ENCODE peak calls at places on chromosomes 12 and 14, in four cellular contexts. E, I, N and G are unnamed samples. For H3K36me3 and H3K27me3, the result is how much of the 10 kb centered on the place peaks cover.

GRCh38 chr12:117854339-117855012 is 114.3 kb downstream of the KSR2 start:
- DNase-seq in E (peak), I (peak), N (no peak), G (peak)

GRCh38 chr12:117007618-117008017 is 91.6 kb downstream of the TESC start:
- DNase-seq in E (no peak), I (no peak), N (no peak), G (no peak)

GRCh38 chr14:95993768-95994592 is 45.2 kb upstream of the C14orf132 start:
- DNase-seq in E (peak), I (peak), N (peak), G (peak)

GRCh38 chr14:94685166-94685581 is 73.0 kb downstream of the SERPINA3 start:
- DNase-seq in N (no peak), I (no peak), E (peak), G (no peak)

GRCh38 chr12:6141048-6141447 is 16.6 kb upstream of the VWF start:
- DNase-seq in N (no peak), I (no peak), E (no peak), G (no peak)

GRCh38 chr12:29895966-29896365 is 112.2 kb upstream of the TMTC1 start:
- DNase-seq in E (no peak), N (no peak), I (no peak), G (peak)

GRCh38 chr12:123271182-123271491 is 519 bp downstream of the CDK2AP1 start:
- DNase-seq in I (peak), N (peak), E (peak), G (peak)

GRCh38 chr12:58393152-58393551 is 451.8 kb downstream of the ATP23 start:
- DNase-seq in I (no peak), E (no peak), N (no peak), G (no peak)

DNA sequence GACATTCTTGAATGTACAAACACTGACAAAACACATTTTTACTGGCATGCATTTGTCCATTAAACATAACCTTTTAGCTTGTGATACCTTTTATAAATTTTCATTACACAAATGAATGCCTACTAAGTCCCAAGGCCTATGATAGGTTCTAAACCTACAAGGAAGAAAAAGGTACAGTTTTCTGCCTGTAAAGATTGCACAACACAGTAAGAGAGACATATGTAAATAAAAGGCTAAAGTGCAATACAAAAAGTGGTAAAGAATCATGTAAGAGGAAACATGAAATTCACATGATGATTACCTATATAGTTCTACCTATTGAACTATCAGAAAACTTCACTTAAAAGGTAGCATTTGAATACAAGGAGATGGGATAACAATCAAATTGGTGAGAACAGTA is 14.6 kb upstream of the ARID4A start:
- DNase-seq in I (no peak), N (no peak), E (no peak), G (no peak)
- H3K36me3 ChIP-seq in I (under half), N (under half), E (half or more), G (under half)

DNA sequence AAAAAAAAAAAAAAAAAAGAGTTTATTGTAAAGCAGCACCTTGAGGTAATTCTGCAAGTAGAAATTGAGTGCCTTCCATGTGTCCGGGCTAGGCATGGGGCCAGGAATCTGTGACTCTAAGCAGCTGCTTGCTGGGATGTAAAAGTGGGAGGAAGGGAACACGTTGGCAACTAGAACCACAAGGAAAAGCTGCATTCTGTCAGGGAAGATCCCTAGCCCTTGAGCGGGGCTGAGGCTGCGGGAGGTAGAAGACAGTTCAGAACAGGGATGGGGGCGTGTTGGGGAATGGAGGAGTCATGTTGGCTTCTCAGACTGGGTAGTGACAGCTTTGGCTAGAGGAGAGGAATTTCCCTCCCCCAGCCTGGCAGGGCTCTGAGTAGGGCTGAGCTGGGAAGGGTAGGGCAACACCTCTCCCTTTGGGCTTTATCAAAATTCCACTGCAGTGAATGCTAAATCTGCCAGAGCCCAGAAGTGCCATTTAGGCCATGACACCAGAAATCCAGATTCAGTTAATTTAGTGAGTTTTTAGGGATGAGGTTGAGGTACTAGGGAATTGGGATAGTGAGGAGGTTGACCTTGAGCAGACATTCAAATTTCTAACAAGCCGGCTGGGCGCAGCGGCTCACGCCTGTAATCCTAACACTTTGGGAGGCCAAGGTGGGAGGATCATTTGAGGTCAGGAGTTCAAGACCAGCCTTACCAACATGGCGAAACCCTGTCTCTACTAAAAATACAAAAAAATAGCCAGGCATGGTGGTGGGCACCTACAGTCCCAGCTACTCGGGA is 3.4 kb upstream of the TRAFD1 start:
- DNase-seq in N (peak), E (no peak), I (peak), G (peak)
- H3K4me3 ChIP-seq in N (no peak), E (no peak), I (no peak), G (no peak)

DNA sequence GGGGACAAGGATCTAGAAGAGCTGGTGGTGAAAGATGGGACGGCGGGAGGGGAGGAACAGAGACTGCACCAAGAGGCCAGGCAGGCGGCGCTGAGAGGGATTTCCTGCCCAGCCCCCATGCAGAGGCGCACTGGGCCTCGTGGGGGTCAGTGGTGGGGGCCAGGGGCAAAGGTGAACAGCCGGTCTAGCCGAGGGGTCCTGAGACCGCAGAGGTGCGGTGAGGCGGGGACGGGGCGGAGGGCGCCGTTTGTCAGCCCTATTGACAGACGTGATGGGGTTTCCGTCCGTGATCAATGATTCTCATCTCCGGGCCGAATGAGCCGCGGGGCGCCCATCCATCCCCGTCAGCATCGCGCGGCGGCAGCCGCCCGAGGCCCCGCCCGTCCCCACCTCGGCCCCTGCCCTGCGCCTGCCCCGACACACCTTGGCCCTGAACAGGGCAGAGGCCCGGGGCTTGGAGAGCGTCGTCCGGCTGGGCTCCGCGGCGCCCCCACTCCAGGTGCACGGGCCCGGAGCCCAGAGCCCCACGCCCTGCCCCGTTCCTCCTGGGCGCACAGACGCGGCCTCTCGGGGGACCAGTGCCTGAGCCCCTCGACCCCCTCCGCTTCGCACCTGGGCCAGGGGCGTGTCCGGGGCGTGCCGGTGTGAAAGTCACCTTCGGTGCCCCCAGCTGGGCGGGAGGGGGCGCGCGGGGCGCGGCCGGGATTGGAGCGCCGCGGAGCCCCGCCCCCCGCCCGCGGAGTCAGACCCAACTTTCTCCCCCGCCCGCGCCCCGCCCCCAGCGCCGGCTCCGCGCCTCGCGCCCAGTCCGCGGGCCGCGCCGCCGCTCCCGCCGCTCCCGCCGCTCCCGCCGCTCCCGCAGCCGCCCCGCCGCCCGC is at the start of gene NXPH4:
- DNase-seq in E (peak), N (no peak), I (peak), G (peak)
- H3K27me3 ChIP-seq in E (under half), N (under half), I (under half), G (half or more)

DNA sequence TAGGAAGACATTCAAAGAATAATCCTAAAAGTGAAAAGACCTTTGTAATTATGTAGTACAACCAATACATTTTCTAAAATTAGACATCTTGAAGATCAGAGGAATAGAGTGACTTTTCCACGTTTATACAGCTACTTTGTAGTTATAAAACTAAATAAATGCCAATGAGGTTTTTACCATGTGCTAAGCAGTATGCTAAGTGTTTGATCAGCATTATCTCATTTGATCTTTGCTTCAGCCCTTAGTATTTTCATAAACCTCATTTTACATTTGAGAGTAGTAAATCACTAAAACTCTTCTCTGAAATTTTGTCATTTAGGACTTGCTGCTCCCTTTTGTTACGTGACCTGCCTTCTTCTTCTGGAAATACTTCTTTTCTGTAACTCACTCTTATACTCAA is 13.6 kb downstream of the MBIP start:
- DNase-seq in I (no peak), N (no peak), E (no peak), G (no peak)
- H3K36me3 ChIP-seq in I (under half), N (under half), E (half or more), G (under half)

DNA sequence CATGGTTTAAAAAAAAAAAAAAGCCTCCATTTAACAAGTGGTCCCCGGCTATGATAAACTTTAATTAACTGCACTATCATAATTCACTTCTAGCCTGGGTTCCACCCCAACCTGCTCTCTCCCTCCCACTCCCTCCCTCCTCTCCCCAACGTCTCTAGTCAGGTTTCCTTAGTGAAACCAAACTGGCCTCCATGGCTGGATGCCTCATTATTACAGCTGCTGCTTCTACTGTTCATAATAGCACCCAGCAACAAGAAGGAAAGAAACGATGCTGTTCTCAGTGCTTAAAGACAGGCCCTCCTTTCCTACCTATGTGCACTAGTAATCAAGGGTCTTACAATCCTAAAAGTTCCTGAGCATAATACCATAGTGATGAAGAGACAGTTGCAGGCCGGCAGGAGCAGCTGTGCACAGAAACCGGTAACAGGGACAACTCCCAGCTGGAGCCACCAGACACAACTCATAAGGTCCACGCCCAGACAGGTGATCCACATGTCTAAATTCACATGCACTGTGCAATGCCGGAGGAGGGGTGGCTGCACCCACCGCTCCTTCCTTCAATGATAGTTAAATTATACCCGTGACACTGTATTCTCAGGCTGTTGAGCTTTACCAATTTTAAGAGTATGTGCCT is 6.2 kb downstream of the IRF2BPL start:
- DNase-seq in E (no peak), N (no peak), I (peak), G (no peak)
- H3K4me3 ChIP-seq in E (no peak), N (no peak), I (no peak), G (no peak)

DNA sequence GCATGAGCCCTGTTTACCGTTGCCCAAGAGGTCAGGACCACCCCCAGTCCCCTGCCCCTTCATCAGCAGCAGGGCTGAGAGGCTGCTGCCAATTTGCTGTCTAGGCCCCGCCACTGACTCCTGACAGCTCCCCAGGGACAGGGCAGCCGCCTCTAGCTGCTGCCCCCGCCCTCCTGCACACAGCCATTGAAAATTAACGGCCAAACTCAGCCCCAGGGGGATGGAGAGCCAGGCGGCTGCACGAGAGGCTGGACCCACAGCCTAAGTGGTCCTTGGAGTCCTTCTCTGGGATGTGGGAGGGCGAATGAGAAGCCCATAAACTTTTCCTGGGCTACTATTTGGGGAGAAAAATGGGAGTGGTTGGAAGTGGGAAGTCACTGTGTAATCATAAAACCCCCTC is 4.6 kb downstream of the FOXN4 start:
- DNase-seq in E (peak), N (no peak), I (no peak), G (peak)
- H3K27me3 ChIP-seq in E (under half), N (under half), I (under half), G (under half)

GRCh38 chr12:54522213-54522612 is 24.7 kb downstream of the NCKAP1L start:
- DNase-seq in I (no peak), E (no peak), N (no peak), G (no peak)

GRCh38 chr12:54526800-54527630 is 22.4 kb upstream of the PDE1B start:
- DNase-seq in I (peak), E (no peak), N (peak), G (peak)

GRCh38 chr12:54523637-54524036 is 25.8 kb upstream of the PDE1B start:
- DNase-seq in N (no peak), I (no peak), E (no peak), G (no peak)

GRCh38 chr12:54525383-54525782 is 24.0 kb upstream of the PDE1B start:
- DNase-seq in I (no peak), E (no peak), N (no peak), G (no peak)

GRCh38 chr12:54521291-54522062 is 23.9 kb downstream of the NCKAP1L start:
- DNase-seq in I (no peak), E (no peak), N (no peak), G (no peak)
- H3K36me3 ChIP-seq in I (under half), E (under half), N (under half), G (under half)

GRCh38 chr12:47141459-47141858 is 61.7 kb upstream of the AMIGO2 start:
- DNase-seq in E (no peak), I (no peak), N (no peak), G (no peak)

GRCh38 chr12:47144769-47145168 is 65.0 kb upstream of the AMIGO2 start:
- DNase-seq in E (no peak), I (no peak), N (no peak), G (no peak)

GRCh38 chr12:47133981-47134380 is 54.2 kb upstream of the AMIGO2 start:
- DNase-seq in N (no peak), I (no peak), E (no peak), G (no peak)

GRCh38 chr12:47135578-47135977 is 55.8 kb upstream of the AMIGO2 start:
- DNase-seq in E (no peak), N (no peak), I (no peak), G (no peak)

DNA sequence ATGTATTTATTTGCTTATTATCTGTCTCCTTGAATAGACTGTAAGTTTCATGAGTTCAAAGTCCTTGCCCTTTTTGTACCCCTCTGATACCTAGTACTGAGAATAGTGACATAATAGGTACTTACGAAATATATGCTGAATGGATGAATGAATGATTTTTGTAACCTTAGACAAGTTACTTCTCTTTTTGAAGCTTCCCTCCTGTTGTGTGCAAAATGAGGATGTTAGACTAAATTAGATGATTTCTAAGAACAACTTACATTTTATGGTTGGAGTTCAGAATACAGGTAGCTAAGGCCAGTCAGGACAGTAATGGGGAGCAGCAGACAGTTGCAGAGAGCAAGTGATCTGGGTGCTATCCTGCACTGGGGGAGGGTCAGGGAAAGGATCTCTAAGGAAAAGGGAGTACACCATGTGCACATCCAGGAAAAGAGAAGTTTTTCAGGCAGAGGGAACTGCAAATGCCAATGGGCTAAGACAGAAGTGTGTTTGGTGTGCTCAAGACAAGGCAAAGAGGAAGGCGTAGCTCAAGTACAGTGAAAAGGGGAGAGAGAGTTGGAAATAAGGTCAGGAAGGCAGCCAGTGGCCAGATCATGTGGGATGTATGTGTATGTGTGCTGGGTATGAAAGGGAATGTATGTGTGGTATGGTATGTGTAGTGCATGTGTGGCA is 59.4 kb upstream of the AMIGO2 start:
- DNase-seq in I (no peak), N (no peak), E (no peak), G (no peak)
- H3K4me3 ChIP-seq in I (no peak), N (no peak), E (no peak), G (no peak)